ENCODE peak calls at places on chromosome 17, in nine cellular contexts. One of them, this sample, is unnamed.

GRCh38 chr17:45287526-45288264 is 25.8 kb upstream of the SPATA32 start:
- DNase-seq in stimulated activated CD4-positive, alpha-beta T cell treated with anti-CD3 and anti-CD28 coated beads, Interleukin-2, amount 100 ng/mL, for 24 hours: no peak
- DNase-seq in PC-9: no peak
- DNase-seq in hypothalamus: no peak
- DNase-seq in body of pancreas: peak; percentile 46
- DNase-seq in GM04504: no peak
- DNase-seq in esophagus squamous epithelium: no peak
- DNase-seq in astrocyte of the spinal cord: no peak
- DNase-seq in foreskin keratinocyte: no peak
- DNase-seq in this sample: no peak

GRCh38 chr17:70848785-70849184 is 679.5 kb downstream of the KCNJ2 start:
- DNase-seq in stimulated activated CD4-positive, alpha-beta T cell treated with anti-CD3 and anti-CD28 coated beads, Interleukin-2, amount 100 ng/mL, for 24 hours: no peak
- DNase-seq in PC-9: no peak
- DNase-seq in hypothalamus: no peak
- DNase-seq in body of pancreas: no peak
- DNase-seq in GM04504: no peak
- DNase-seq in esophagus squamous epithelium: no peak
- DNase-seq in astrocyte of the spinal cord: peak; percentile 82
- DNase-seq in foreskin keratinocyte: peak; percentile 46
- DNase-seq in this sample: no peak

GRCh38 chr17:28698253-28698941 is 13.3 kb downstream of the PROCA1 start:
- DNase-seq in stimulated activated CD4-positive, alpha-beta T cell treated with anti-CD3 and anti-CD28 coated beads, Interleukin-2, amount 100 ng/mL, for 24 hours: peak; percentile 22
- DNase-seq in PC-9: no peak
- DNase-seq in hypothalamus: no peak
- DNase-seq in body of pancreas: no peak
- DNase-seq in GM04504: no peak
- DNase-seq in esophagus squamous epithelium: no peak
- DNase-seq in astrocyte of the spinal cord: no peak
- DNase-seq in foreskin keratinocyte: no peak
- DNase-seq in this sample: no peak

GRCh38 chr17:8013731-8014557 is 11.5 kb downstream of the GUCY2D start:
- DNase-seq in stimulated activated CD4-positive, alpha-beta T cell treated with anti-CD3 and anti-CD28 coated beads, Interleukin-2, amount 100 ng/mL, for 24 hours: no peak
- DNase-seq in PC-9: no peak
- DNase-seq in hypothalamus: no peak
- DNase-seq in body of pancreas: no peak
- DNase-seq in GM04504: no peak
- DNase-seq in esophagus squamous epithelium: no peak
- DNase-seq in astrocyte of the spinal cord: no peak
- DNase-seq in foreskin keratinocyte: no peak
- DNase-seq in this sample: no peak

GRCh38 chr17:78781339-78782304 is at the start of gene CYTH1:
- DNase-seq in stimulated activated CD4-positive, alpha-beta T cell treated with anti-CD3 and anti-CD28 coated beads, Interleukin-2, amount 100 ng/mL, for 24 hours: peak; percentile 56
- DNase-seq in PC-9: peak; percentile 34
- DNase-seq in hypothalamus: peak; percentile 46
- DNase-seq in body of pancreas: peak; percentile 64
- DNase-seq in GM04504: no peak
- DNase-seq in esophagus squamous epithelium: no peak
- DNase-seq in astrocyte of the spinal cord: no peak
- DNase-seq in foreskin keratinocyte: no peak
- DNase-seq in this sample: peak; percentile 44

GRCh38 chr17:80724723-80725388 is 180.2 kb downstream of the RPTOR start:
- DNase-seq in stimulated activated CD4-positive, alpha-beta T cell treated with anti-CD3 and anti-CD28 coated beads, Interleukin-2, amount 100 ng/mL, for 24 hours: no peak
- DNase-seq in PC-9: peak; percentile 31
- DNase-seq in hypothalamus: no peak
- DNase-seq in body of pancreas: no peak
- DNase-seq in GM04504: no peak
- DNase-seq in esophagus squamous epithelium: no peak
- DNase-seq in astrocyte of the spinal cord: peak; percentile 78
- DNase-seq in foreskin keratinocyte: peak; percentile 50
- DNase-seq in this sample: no peak

GRCh38 chr17:51372345-51373004 is 112.1 kb downstream of the UTP18 start:
- DNase-seq in stimulated activated CD4-positive, alpha-beta T cell treated with anti-CD3 and anti-CD28 coated beads, Interleukin-2, amount 100 ng/mL, for 24 hours: peak; percentile 10
- DNase-seq in PC-9: peak; percentile 16
- DNase-seq in hypothalamus: peak; percentile 78
- DNase-seq in body of pancreas: peak; percentile 17
- DNase-seq in GM04504: peak; percentile 1
- DNase-seq in esophagus squamous epithelium: no peak
- DNase-seq in astrocyte of the spinal cord: peak; percentile 42
- DNase-seq in foreskin keratinocyte: no peak
- DNase-seq in this sample: peak; percentile 50

GRCh38 chr17:13940858-13941665 is 128.2 kb upstream of the COX10 start:
- DNase-seq in stimulated activated CD4-positive, alpha-beta T cell treated with anti-CD3 and anti-CD28 coated beads, Interleukin-2, amount 100 ng/mL, for 24 hours: no peak
- DNase-seq in PC-9: no peak
- DNase-seq in hypothalamus: no peak
- DNase-seq in body of pancreas: no peak
- DNase-seq in GM04504: no peak
- DNase-seq in esophagus squamous epithelium: no peak
- DNase-seq in astrocyte of the spinal cord: peak; percentile 6
- DNase-seq in foreskin keratinocyte: no peak
- DNase-seq in this sample: no peak

GRCh38 chr17:76631821-76632565 is 11.6 kb downstream of the ST6GALNAC1 start:
- DNase-seq in stimulated activated CD4-positive, alpha-beta T cell treated with anti-CD3 and anti-CD28 coated beads, Interleukin-2, amount 100 ng/mL, for 24 hours: no peak
- DNase-seq in PC-9: peak; percentile 52
- DNase-seq in hypothalamus: no peak
- DNase-seq in body of pancreas: no peak
- DNase-seq in GM04504: no peak
- DNase-seq in esophagus squamous epithelium: no peak
- DNase-seq in astrocyte of the spinal cord: no peak
- DNase-seq in foreskin keratinocyte: no peak
- DNase-seq in this sample: no peak

GRCh38 chr17:81722184-81723120 is 10.4 kb downstream of the SLC25A10 start:
- DNase-seq in stimulated activated CD4-positive, alpha-beta T cell treated with anti-CD3 and anti-CD28 coated beads, Interleukin-2, amount 100 ng/mL, for 24 hours: no peak
- DNase-seq in PC-9: peak; percentile 99
- DNase-seq in hypothalamus: peak; percentile 41
- DNase-seq in body of pancreas: peak; percentile 97
- DNase-seq in GM04504: no peak
- DNase-seq in esophagus squamous epithelium: no peak
- DNase-seq in astrocyte of the spinal cord: no peak
- DNase-seq in foreskin keratinocyte: no peak
- DNase-seq in this sample: no peak